ENCODE peak calls at places on chromosome 20, in eight cellular contexts. Y is CD8-positive, alpha-beta T cell; G is mammary epithelial cell; W is cardiac muscle cell; Z is epithelial cell of proximal tubule; M is psoas muscle; D is AG10803; B is astrocyte of the spinal cord. I is an unnamed sample.

GRCh38 chr20:3871549-3872265 is 17.5 kb upstream of the PANK2 start:
- DNase-seq in Z (peak; percentile 40), G (peak; percentile 75), B (no peak), M (no peak), W (no peak), Y (no peak), D (no peak), I (no peak)

GRCh38 chr20:58784321-58785074 is 66.2 kb downstream of the GNAS-AS1 start:
- DNase-seq in D (no peak), M (no peak), B (no peak), Y (no peak), G (no peak), Z (no peak), W (no peak), I (no peak)

GRCh38 chr20:7505835-7506221 is 434.4 kb downstream of the HAO1 start:
- DNase-seq in G (no peak), D (no peak), Y (no peak), B (no peak), Z (no peak), M (no peak), W (no peak), I (no peak)

GRCh38 chr20:48006036-48006833 is 221.0 kb upstream of the SULF2 start:
- DNase-seq in G (peak; percentile 16), W (peak; percentile 68), M (no peak), B (no peak), Z (no peak), Y (no peak), D (peak; percentile 71), I (no peak)

GRCh38 chr20:51902933-51903332 is 100.6 kb upstream of the SALL4 start:
- DNase-seq in B (no peak), D (no peak), W (no peak), Y (no peak), Z (no peak), M (no peak), G (no peak), I (no peak)

GRCh38 chr20:278607-279571 is 11.7 kb downstream of the C20orf96 start:
- DNase-seq in D (no peak), M (peak; percentile 63), B (no peak), G (no peak), Z (no peak), Y (no peak), W (peak; percentile 52), I (no peak)

GRCh38 chr20:18728165-18728866 is 85.3 kb upstream of the SCP2D1 start:
- DNase-seq in Z (no peak), G (no peak), W (no peak), B (no peak), Y (no peak), M (no peak), D (no peak), I (no peak)

GRCh38 chr20:50286609-50287008 is 96.0 kb downstream of the CEBPB start:
- DNase-seq in W (peak; percentile 89), Z (no peak), G (peak; percentile 37), D (peak; percentile 90), M (peak; percentile 81), Y (no peak), B (peak; percentile 79), I (peak; percentile 94)

GRCh38 chr20:59434950-59435349 is 134.5 kb downstream of the EDN3 start:
- DNase-seq in B (no peak), G (peak; percentile 8), M (no peak), Z (no peak), Y (no peak), D (no peak), W (no peak), I (no peak)

GRCh38 chr20:28562510-28562898 is 2695.0 kb upstream of the DEFB115 start:
- DNase-seq in M (no peak), W (peak; percentile 73), G (no peak), Y (no peak), Z (no peak), B (peak; percentile 73), D (peak; percentile 73), I (peak; percentile 68)

GRCh38 chr20:23436681-23437080 is 2.8 kb upstream of the CSTL1 start:
- DNase-seq in D (no peak), Y (no peak), M (no peak), W (peak; percentile 67), Z (no peak), G (no peak), B (no peak), I (no peak)

GRCh38 chr20:58102252-58102651 is 126.2 kb downstream of the ANKRD60 start:
- DNase-seq in M (no peak), Y (no peak), G (peak; percentile 88), B (peak; percentile 71), Z (no peak), W (peak; percentile 11), D (peak; percentile 87), I (no peak)

GRCh38 chr20:5510446-5510845 is 193.7 kb upstream of the PROKR2 start:
- DNase-seq in G (no peak), Y (no peak), W (no peak), M (no peak), B (peak; percentile 3), D (no peak), Z (no peak), I (no peak)

GRCh38 chr20:56750430-56750829 is 121.3 kb downstream of the TFAP2C start:
- DNase-seq in M (no peak), G (no peak), B (no peak), Z (no peak), W (no peak), D (no peak), Y (no peak), I (no peak)

GRCh38 chr20:44800398-44801046 is 9.8 kb downstream of the RIMS4 start:
- DNase-seq in D (no peak), G (no peak), W (no peak), M (no peak), Y (no peak), B (no peak), Z (no peak), I (no peak)
- TF ChIP-seq CTCF in D (no peak), G (peak; percentile 1), W (peak; percentile 38), M (no peak), Y (no peak), B (peak; percentile 22), Z (peak; percentile 39), I (peak; percentile 19)

DNA sequence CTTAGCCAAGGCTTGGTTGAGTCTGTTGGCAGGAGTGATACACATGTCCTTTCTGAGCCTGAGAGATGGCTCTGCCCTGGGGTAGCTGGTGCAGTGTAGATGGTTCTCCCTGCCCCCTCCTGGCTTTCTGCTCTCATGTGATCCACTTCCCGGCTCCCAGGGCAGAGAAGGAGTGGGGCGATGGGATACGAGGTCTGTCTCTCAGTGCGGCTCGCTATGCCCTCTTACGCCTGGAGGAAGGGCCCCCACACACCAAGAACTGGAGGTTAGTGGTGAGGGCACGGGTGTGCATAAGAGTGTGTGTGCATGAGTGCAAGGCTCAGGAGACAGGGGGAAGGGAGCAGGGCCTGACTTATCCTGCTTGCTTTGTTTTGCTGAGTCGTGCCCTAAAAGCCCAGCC is 18.8 kb downstream of the SLC12A5 start:
- DNase-seq in G (no peak), B (no peak), Y (no peak), D (no peak), Z (no peak), W (no peak), M (no peak), I (no peak)
- H3K4me3 ChIP-seq in G (no peak overlapping the region), B (no peak overlapping the region), Y (no peak overlapping the region), D (no peak overlapping the region), Z (no peak overlapping the region), W (no peak overlapping the region), M (no peak overlapping the region), I (no peak overlapping the region)

GRCh38 chr20:1800180-1800579 is 95.0 kb upstream of the SIRPA start:
- DNase-seq in Z (no peak), G (no peak), D (no peak), B (no peak), M (no peak), Y (peak; percentile 13), W (no peak), I (no peak)

GRCh38 chr20:1801551-1801950 is 93.7 kb upstream of the SIRPA start:
- DNase-seq in D (no peak), W (no peak), Y (peak; percentile 9), Z (no peak), B (no peak), M (no peak), G (no peak), I (no peak)

GRCh38 chr20:1802385-1803215 is 92.6 kb upstream of the SIRPA start:
- DNase-seq in Y (peak; percentile 50), W (peak; percentile 79), D (peak; percentile 71), B (peak; percentile 70), Z (no peak), M (peak; percentile 65), G (peak; percentile 52), I (peak; percentile 64)

GRCh38 chr20:1798982-1799381 is 96.2 kb upstream of the SIRPA start:
- DNase-seq in D (no peak), Z (no peak), G (no peak), W (no peak), Y (no peak), B (no peak), M (no peak), I (no peak)

DNA sequence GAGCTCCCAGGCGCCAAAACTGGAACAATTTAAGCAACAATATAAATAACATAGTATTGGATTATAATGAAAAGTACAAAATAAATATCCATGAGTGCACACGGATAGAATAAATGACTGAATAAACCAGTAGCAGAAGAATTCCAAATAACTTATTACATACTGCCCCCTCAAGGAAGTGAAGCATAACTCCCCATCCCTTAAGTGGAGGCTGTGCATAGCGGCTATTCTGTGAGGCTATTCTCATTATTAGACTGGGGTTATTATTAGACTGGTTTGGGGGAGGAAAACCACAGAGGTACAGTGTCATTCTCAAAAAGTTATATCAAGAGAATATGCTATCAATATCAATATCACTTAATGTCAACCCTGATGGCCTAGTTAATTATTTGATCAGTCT is 94.4 kb upstream of the SIRPA start:
- DNase-seq in W (peak; percentile 57), M (no peak), Z (no peak), D (peak; percentile 50), B (peak; percentile 37), G (no peak), Y (no peak), I (peak; percentile 68)
- TF ChIP-seq CTCF in W (peak; percentile 54), M (peak; percentile 4), Z (peak; percentile 51), D (peak; percentile 65), B (peak; percentile 59), G (peak; percentile 57), Y (no peak), I (peak; percentile 62)

GRCh38 chr20:53774487-53775203 is 181.0 kb upstream of the ZNF217 start:
- DNase-seq in M (no peak), Y (no peak), D (peak; percentile 96), B (peak; percentile 78), G (peak; percentile 92), Z (peak; percentile 88), W (peak; percentile 85), I (peak; percentile 94)
- H3K4me3 ChIP-seq in M (no peak overlapping the region), Y (no peak overlapping the region), D (no peak overlapping the region), B (no peak overlapping the region), G (no peak overlapping the region), Z (no peak overlapping the region), W (no peak overlapping the region), I (no peak overlapping the region)

GRCh38 chr20:62445553-62446340 is 18.4 kb upstream of the RBBP8NL start:
- DNase-seq in W (no peak), D (no peak), Z (no peak), Y (no peak), G (no peak), B (no peak), M (no peak), I (no peak)
- TF ChIP-seq CTCF in W (no peak), D (no peak), Z (no peak), Y (no peak), G (no peak), B (no peak), M (no peak), I (no peak)

I was measured in fibroblast of the aortic adventitia.